ENCODE peak calls at places on chromosomes 6 and 20, in five cellular contexts. S is uterus, D is sigmoid colon, R is tibial nerve, C is IMR-90. W is an unnamed sample.

GRCh38 chr6:23735151-23735550 is 390.9 kb upstream of the NRSN1 start:
- DNase-seq in C (no peak), S (no peak), R (no peak), D (no peak), W (no peak)

GRCh38 chr6:12557760-12558159 is 158.8 kb upstream of the PHACTR1 start:
- DNase-seq in S (no peak), C (no peak), R (no peak), D (no peak), W (no peak)

GRCh38 chr6:14707971-14708465 is 537.9 kb upstream of the JARID2 start:
- DNase-seq in C (no peak), R (no peak), S (no peak), D (no peak), W (no peak)

GRCh38 chr20:62595491-62595890 is 46.8 kb upstream of the SLCO4A1 start:
- DNase-seq in R (no peak), S (peak), C (peak), D (no peak), W (no peak)

GRCh38 chr6:79601020-79601609 is 30.0 kb upstream of the SH3BGRL2 start:
- DNase-seq in D (no peak), R (no peak), S (no peak), C (peak), W (no peak)

GRCh38 chr6:2124260-2124709 is 121.1 kb downstream of the GMDS start:
- DNase-seq in D (no peak), S (peak), R (no peak), C (peak), W (no peak)

GRCh38 chr6:88734544-88734943 is 228.9 kb downstream of the RNGTT start:
- DNase-seq in D (no peak), S (no peak), R (no peak), C (no peak), W (no peak)

GRCh38 chr6:89792881-89793280 is 26.7 kb downstream of the MDN1 start:
- DNase-seq in C (peak), S (no peak), D (no peak), R (no peak), W (no peak)

GRCh38 chr20:44614525-44614924 is 32.1 kb downstream of the PKIG start:
- DNase-seq in D (peak), C (no peak), R (no peak), S (no peak), W (no peak)

GRCh38 chr20:62361799-62362589 is 5.1 kb downstream of the LAMA5 start:
- DNase-seq in R (no peak), C (no peak), S (peak), D (peak), W (no peak)

GRCh38 chr6:37141291-37142046 is 28.5 kb upstream of the PIM1 start:
- DNase-seq in D (peak), R (no peak), C (peak), S (peak), W (no peak)

GRCh38 chr20:32945710-32946221 is 58.5 kb downstream of the SUN5 start:
- DNase-seq in C (peak), R (no peak), D (no peak), S (no peak), W (no peak)

GRCh38 chr6:159252955-159253508 is 83.8 kb downstream of the FNDC1 start:
- DNase-seq in D (no peak), R (no peak), C (peak), S (no peak), W (no peak)

GRCh38 chr20:21229163-21229562 is 74.0 kb upstream of the XRN2 start:
- DNase-seq in R (no peak), D (no peak), C (peak), S (no peak), W (no peak)

GRCh38 chr20:33119725-33120720 is 40.6 kb downstream of the BPIFB4 start:
- DNase-seq in D (no peak), S (no peak), C (no peak), R (no peak), W (no peak)

GRCh38 chr20:24966317-24967012 is 17.4 kb downstream of the CST7 start:
- DNase-seq in S (no peak), R (no peak), D (peak), C (no peak), W (no peak)

GRCh38 chr6:70111737-70112136 is 191.1 kb downstream of the COL9A1 start:
- DNase-seq in R (no peak), C (no peak), S (no peak), D (no peak), W (no peak)

GRCh38 chr6:139801571-139802321 is 427.3 kb upstream of the CITED2 start:
- DNase-seq in D (no peak), C (peak), R (no peak), S (no peak), W (no peak)

GRCh38 chr20:33433465-33433864 is 10.1 kb downstream of the SNTA1 start:
- DNase-seq in D (peak), R (peak), S (peak), C (no peak), W (no peak)

GRCh38 chr6:108766886-108767285 is 81.3 kb upstream of the ARMC2 start:
- DNase-seq in S (no peak), D (no peak), R (no peak), C (no peak), W (peak)

GRCh38 chr6:125251516-125252229 is 50.1 kb downstream of the HDDC2 start:
- DNase-seq in C (no peak), R (no peak), S (no peak), D (no peak), W (no peak)

GRCh38 chr6:125248136-125248535 is 53.6 kb downstream of the HDDC2 start:
- DNase-seq in S (no peak), D (no peak), C (no peak), R (no peak), W (no peak)

GRCh38 chr6:125245109-125245508 is 56.7 kb downstream of the HDDC2 start:
- DNase-seq in R (no peak), S (no peak), C (no peak), D (no peak), W (no peak)

GRCh38 chr6:125250511-125250910 is 51.3 kb downstream of the HDDC2 start:
- DNase-seq in S (no peak), R (no peak), C (no peak), D (no peak), W (no peak)

GRCh38 chr6:125245523-125246264 is 56.1 kb downstream of the HDDC2 start:
- DNase-seq in S (no peak), D (no peak), C (no peak), R (no peak), W (no peak)
- TF ChIP-seq POLR2A in S (no peak), D (no peak), C (no peak), R (no peak), W (no peak)

DNA sequence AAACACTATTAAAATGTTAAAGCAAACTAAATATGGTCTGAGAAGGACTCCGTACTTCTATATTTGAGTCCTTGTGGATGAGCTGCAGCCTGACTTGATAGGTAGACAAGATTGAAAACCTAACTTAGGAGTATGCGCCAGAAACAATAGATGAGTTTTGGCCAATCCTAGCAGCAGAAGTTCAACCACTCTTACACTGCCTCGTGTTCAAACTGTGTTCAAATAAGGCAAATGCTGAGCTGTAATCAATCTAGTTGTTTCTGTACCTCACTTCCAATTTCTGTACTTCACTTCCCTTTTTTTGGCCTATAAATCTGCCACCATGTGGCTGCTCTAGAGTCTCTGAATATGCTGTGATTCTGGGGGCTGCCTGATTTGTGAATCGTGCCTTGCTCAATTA is 13.2 kb upstream of the SERINC1 start:
- DNase-seq in D (no peak), R (no peak), S (no peak), C (no peak), W (no peak)
- H3K4me3 ChIP-seq in D (no peak), R (no peak), S (no peak), C (no peak), W (no peak)

DNA sequence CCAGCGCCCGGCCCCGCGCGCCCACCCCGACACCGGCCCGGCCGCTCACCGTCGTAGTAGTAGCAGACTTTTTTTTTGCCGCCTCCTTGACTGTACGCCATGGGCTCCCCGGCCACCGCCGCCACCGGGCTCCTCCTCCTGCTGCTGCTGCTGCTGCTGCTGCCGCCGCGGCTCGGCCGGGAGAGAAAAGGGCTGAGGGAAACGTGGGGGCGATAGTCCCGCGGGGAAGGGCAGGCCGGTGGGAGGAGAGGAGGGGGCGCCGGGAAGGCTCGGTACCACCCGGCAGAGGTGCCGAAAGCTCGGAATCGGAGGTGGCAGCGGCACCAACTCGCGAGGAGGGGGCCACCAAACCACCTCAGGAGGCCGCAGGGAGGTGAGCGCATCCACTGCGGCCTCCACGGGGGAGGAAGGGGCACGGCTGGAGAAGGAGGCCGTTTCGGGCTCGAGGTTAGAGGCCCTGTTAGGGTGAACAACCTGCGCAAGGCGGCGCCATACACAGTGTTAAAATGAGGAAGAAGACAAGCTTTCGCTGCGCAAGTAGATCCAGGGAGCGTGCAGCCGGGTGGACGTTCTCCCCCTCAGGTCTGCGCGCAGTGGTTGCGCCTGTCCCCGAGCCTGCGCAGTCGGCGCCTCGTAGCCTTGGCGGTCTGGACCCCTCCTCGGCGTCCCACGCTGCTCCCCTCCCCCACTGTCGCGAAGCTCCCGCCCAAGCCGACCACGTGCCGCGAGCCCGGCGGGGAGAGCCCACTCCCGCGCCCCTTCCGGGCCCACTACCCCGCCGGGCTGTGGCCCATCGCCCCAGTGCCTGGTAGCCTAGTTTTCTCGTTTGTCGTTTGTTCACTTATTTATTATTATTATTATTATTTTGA is at the start of gene HDAC2:
- DNase-seq in R (peak), S (peak), C (peak), D (peak), W (peak)
- TF ChIP-seq POLR2A in R (no peak), S (no peak), C (peak), D (peak), W (peak)

GRCh38 chr6:57089265-57089664 is 723 bp upstream of the ZNF451 start:
- DNase-seq in S (no peak), R (no peak), C (no peak), D (no peak), W (no peak)
- H3K4me3 ChIP-seq in S (peak), R (peak), C (peak), D (peak), W (peak)

GRCh38 chr20:38833154-38833856 is 27.8 kb downstream of the PPP1R16B start:
- DNase-seq in S (no peak), D (no peak), C (no peak), R (no peak), W (no peak)
- TF ChIP-seq POLR2A in S (no peak), D (no peak), C (no peak), R (no peak), W (no peak)

DNA sequence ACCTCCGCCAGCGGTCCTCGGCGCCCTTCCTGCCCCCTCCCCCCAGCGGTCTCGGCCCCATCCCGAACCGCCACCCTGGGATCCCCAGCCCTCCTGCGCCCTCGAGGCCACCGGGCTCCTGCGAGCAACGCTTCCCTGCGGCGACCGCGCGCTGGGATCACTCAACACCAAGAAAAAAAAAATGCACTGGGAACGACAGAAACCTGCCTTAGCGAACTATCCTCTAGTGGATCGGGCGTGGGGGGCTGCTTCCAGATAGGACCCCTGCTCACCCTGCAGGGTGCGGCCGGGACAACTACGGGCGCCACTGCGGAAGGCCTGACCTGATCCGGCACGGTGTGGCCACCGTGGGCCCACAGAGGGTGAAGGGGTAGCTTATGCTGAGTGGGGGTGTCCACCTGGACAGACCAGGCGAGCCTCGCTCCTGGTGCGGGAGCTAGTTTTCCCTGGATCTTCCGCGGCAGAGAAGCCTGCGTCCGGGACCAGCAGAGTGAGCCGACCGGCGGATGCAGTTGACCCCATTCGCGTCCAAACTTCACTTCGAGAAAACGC is 38.0 kb downstream of the NCR2 start:
- DNase-seq in C (no peak), D (no peak), R (no peak), S (no peak), W (no peak)
- H3K4me3 ChIP-seq in C (no peak), D (no peak), R (no peak), S (no peak), W (no peak)

W was measured in Peyer's patch.